ENCODE peak calls at places on chromosomes 5 and 9, in eight cellular contexts. I is activated gamma-delta T cell treated with Interleukin-2 at 50 U/mL for 16 hours, S is T follicular helper cell, R is ELF-1, W is H7, M is NCI-H187 treated with DMSO at 0.1 percent for 48 hours, B is esophagus squamous epithelium, N is hepatocyte. L is an unnamed sample.

GRCh38 chr5:50441479-50441815 is 359 bp upstream of the EMB start:
- DNase-seq in S (no peak), R (no peak), I (no peak), W (no peak), M (no peak), N (no peak), B (no peak), L (no peak)

GRCh38 chr5:74598731-74599624 is 41.5 kb downstream of the ENC1 start:
- DNase-seq in B (no peak), I (no peak), N (no peak), M (no peak), S (no peak), W (no peak), R (no peak), L (no peak)

GRCh38 chr5:173592050-173592669 is 24.3 kb downstream of the BOD1 start:
- DNase-seq in W (peak), I (no peak), M (no peak), S (no peak), B (no peak), R (no peak), N (no peak), L (no peak)

GRCh38 chr5:43041131-43041668 is 1.1 kb upstream of the ANXA2R start:
- DNase-seq in S (no peak), B (no peak), I (no peak), W (no peak), R (no peak), N (peak), M (no peak), L (peak)

GRCh38 chr5:142598338-142598700 is 87.6 kb downstream of the FGF1 start:
- DNase-seq in N (no peak), B (no peak), I (no peak), S (no peak), R (no peak), W (no peak), M (no peak), L (no peak)

GRCh38 chr5:79886940-79887339 is 104.1 kb downstream of the MTX3 start:
- DNase-seq in I (no peak), N (no peak), W (no peak), M (no peak), S (no peak), R (no peak), B (no peak), L (no peak)

GRCh38 chr5:17289681-17290619 is 72.5 kb downstream of the BASP1 start:
- DNase-seq in R (no peak), W (no peak), N (peak), I (no peak), M (no peak), B (no peak), S (no peak), L (no peak)

GRCh38 chr5:23318960-23319359 is 188.4 kb upstream of the PRDM9 start:
- DNase-seq in S (no peak), R (no peak), B (no peak), W (no peak), N (no peak), M (no peak), I (no peak), L (no peak)

GRCh38 chr5:78568212-78568611 is 80.4 kb downstream of the LHFPL2 start:
- DNase-seq in B (no peak), S (no peak), I (no peak), N (no peak), W (no peak), R (no peak), M (no peak), L (no peak)

GRCh38 chr5:76472338-76473336 is 69.6 kb downstream of the IQGAP2 start:
- DNase-seq in W (no peak), M (no peak), N (no peak), B (no peak), R (peak), S (peak), I (no peak), L (no peak)

GRCh38 chr5:142833517-142834446 is 63.6 kb downstream of the ARHGAP26 start:
- DNase-seq in M (no peak), S (no peak), B (no peak), I (no peak), W (no peak), R (no peak), N (no peak), L (no peak)

GRCh38 chr9:696332-697090 is 145.0 kb upstream of the DMRT1 start:
- DNase-seq in S (no peak), W (no peak), R (no peak), B (no peak), M (no peak), I (no peak), N (peak), L (no peak)

GRCh38 chr9:13033959-13034695 is 245.4 kb downstream of the MPDZ start:
- DNase-seq in N (peak), R (peak), B (no peak), W (peak), M (no peak), S (no peak), I (no peak), L (no peak)

GRCh38 chr5:172778223-172778814 is 7.3 kb upstream of the DUSP1 start:
- DNase-seq in M (no peak), W (no peak), R (no peak), S (no peak), N (peak), B (no peak), I (no peak), L (peak)

GRCh38 chr5:91598216-91598615 is 215.1 kb upstream of the ARRDC3 start:
- DNase-seq in I (no peak), W (no peak), S (no peak), R (no peak), M (no peak), N (no peak), B (no peak), L (no peak)

GRCh38 chr9:111980398-111980797 is 83.8 kb downstream of the UGCG start:
- DNase-seq in B (no peak), M (no peak), W (no peak), R (peak), S (no peak), N (no peak), I (no peak), L (no peak)

GRCh38 chr5:43305948-43306563 is 7.2 kb downstream of the HMGCS1 start:
- DNase-seq in I (no peak), B (no peak), R (no peak), M (peak), W (no peak), S (no peak), N (peak), L (peak)

GRCh38 chr9:85941617-85941930 is 628 bp downstream of the NAA35 start:
- DNase-seq in M (no peak), S (no peak), I (no peak), B (no peak), N (no peak), W (no peak), R (no peak), L (no peak)

GRCh38 chr9:133930046-133931015 is 61.8 kb downstream of the VAV2 start:
- DNase-seq in S (no peak), I (no peak), W (no peak), B (no peak), N (no peak), R (no peak), M (no peak), L (no peak)

GRCh38 chr5:141753971-141754713 is 72.1 kb upstream of the ARAP3 start:
- DNase-seq in I (no peak), N (peak), M (no peak), S (no peak), B (no peak), R (peak), W (peak), L (no peak)

GRCh38 chr9:34654317-34655083 is 2.5 kb downstream of the IL11RA start:
- DNase-seq in S (no peak), W (peak), N (peak), R (no peak), B (no peak), I (no peak), M (no peak), L (no peak)

GRCh38 chr9:89413963-89414638 is 83.8 kb downstream of the SEMA4D start:
- DNase-seq in N (no peak), R (no peak), M (no peak), B (no peak), I (no peak), W (no peak), S (no peak), L (no peak)

GRCh38 chr9:16075695-16076094 is 522.9 kb downstream of the CCDC171 start:
- DNase-seq in S (no peak), M (no peak), I (no peak), W (no peak), N (no peak), B (no peak), R (no peak), L (no peak)

GRCh38 chr9:124813496-124814177 is 36.7 kb downstream of the OLFML2A start:
- DNase-seq in W (no peak), I (no peak), M (no peak), S (no peak), B (no peak), N (no peak), R (peak), L (no peak)

GRCh38 chr9:2493106-2493505 is 128.5 kb upstream of the VLDLR start:
- DNase-seq in W (no peak), M (no peak), N (peak), S (no peak), R (no peak), I (no peak), B (no peak), L (no peak)

GRCh38 chr9:97564291-97565175 is 63.1 kb downstream of the TMOD1 start:
- DNase-seq in W (peak), M (no peak), I (no peak), R (peak), N (peak), B (no peak), S (no peak), L (no peak)

GRCh38 chr9:87883990-87884389 is 1.3 kb downstream of the SPATA31E1 start:
- DNase-seq in I (no peak), S (no peak), W (peak), R (no peak), N (no peak), M (no peak), B (no peak), L (no peak)

GRCh38 chr9:121201045-121201737 is 478 bp downstream of the RAB14 start:
- DNase-seq in N (peak), W (peak), M (no peak), R (peak), B (no peak), S (peak), I (peak), L (peak)

GRCh38 chr5:150022163-150022540 is 21.6 kb downstream of the HMGXB3 start:
- DNase-seq in S (no peak), W (no peak), R (no peak), M (no peak), B (no peak), N (no peak), I (no peak), L (no peak)

GRCh38 chr5:111134080-111134479 is 41.9 kb downstream of the WDR36 start:
- DNase-seq in M (no peak), R (no peak), W (no peak), N (no peak), I (no peak), B (no peak), S (no peak), L (no peak)

GRCh38 chr5:5351288-5352089 is 71.0 kb upstream of the ICE1 start:
- DNase-seq in I (no peak), R (peak), N (peak), B (no peak), M (no peak), S (no peak), W (no peak), L (no peak)

L was measured in immature natural killer cell.